ENCODE peak calls at places on chromosome 18, in five cellular contexts. One of them, this sample, is unnamed.

GRCh38 chr18:49849331-49850217 is 36.2 kb upstream of the ACAA2 start:
- DNase-seq in endodermal cell: peak
- DNase-seq in Karpas-422: no peak
- DNase-seq in GM23248: peak
- DNase-seq in PC-3: peak
- DNase-seq in this sample: peak

GRCh38 chr18:52636536-52636935 is 296.5 kb downstream of the DCC start:
- DNase-seq in GM23248: no peak
- DNase-seq in Karpas-422: peak
- DNase-seq in PC-3: no peak
- DNase-seq in endodermal cell: peak
- DNase-seq in this sample: no peak

GRCh38 chr18:58716046-58716766 is 44.9 kb downstream of the MALT1 start:
- DNase-seq in endodermal cell: no peak
- DNase-seq in GM23248: no peak
- DNase-seq in Karpas-422: no peak
- DNase-seq in PC-3: no peak
- DNase-seq in this sample: peak

GRCh38 chr18:30328839-30329238 is 713.7 kb downstream of the DSC3 start:
- DNase-seq in endodermal cell: no peak
- DNase-seq in PC-3: peak
- DNase-seq in GM23248: no peak
- DNase-seq in Karpas-422: no peak
- DNase-seq in this sample: peak

GRCh38 chr18:55509631-55510372 is 78.2 kb downstream of the TCF4 start:
- DNase-seq in GM23248: peak
- DNase-seq in PC-3: peak
- DNase-seq in endodermal cell: no peak
- DNase-seq in Karpas-422: no peak
- DNase-seq in this sample: peak

GRCh38 chr18:58417752-58418151 is 211.1 kb downstream of the ALPK2 start:
- DNase-seq in endodermal cell: no peak
- DNase-seq in Karpas-422: no peak
- DNase-seq in PC-3: peak
- DNase-seq in GM23248: peak
- DNase-seq in this sample: peak

GRCh38 chr18:58268849-58269248 is 224.8 kb downstream of the NEDD4L start:
- DNase-seq in Karpas-422: no peak
- DNase-seq in GM23248: peak
- DNase-seq in endodermal cell: peak
- DNase-seq in PC-3: peak
- DNase-seq in this sample: peak

GRCh38 chr18:47830772-47831171 is 99.7 kb downstream of the SMAD2 start:
- DNase-seq in Karpas-422: no peak
- DNase-seq in endodermal cell: no peak
- DNase-seq in PC-3: no peak
- DNase-seq in GM23248: no peak
- DNase-seq in this sample: no peak

GRCh38 chr18:48153641-48154481 is 223.4 kb upstream of the SMAD2 start:
- DNase-seq in endodermal cell: peak
- DNase-seq in Karpas-422: no peak
- DNase-seq in GM23248: peak
- DNase-seq in PC-3: peak
- DNase-seq in this sample: peak

GRCh38 chr18:32891797-32892196 is 119.0 kb upstream of the KLHL14 start:
- DNase-seq in Karpas-422: no peak
- DNase-seq in endodermal cell: no peak
- DNase-seq in GM23248: no peak
- DNase-seq in PC-3: no peak
- DNase-seq in this sample: no peak

GRCh38 chr18:40911582-40912254 is 1043.3 kb upstream of the PIK3C3 start:
- DNase-seq in endodermal cell: no peak
- DNase-seq in PC-3: peak
- DNase-seq in Karpas-422: no peak
- DNase-seq in GM23248: peak
- DNase-seq in this sample: peak

GRCh38 chr18:70578480-70578879 is 289.6 kb downstream of the SOCS6 start:
- DNase-seq in PC-3: no peak
- DNase-seq in GM23248: no peak
- DNase-seq in endodermal cell: peak
- DNase-seq in Karpas-422: peak
- DNase-seq in this sample: no peak

GRCh38 chr18:4024702-4025101 is 430.4 kb downstream of the DLGAP1 start:
- DNase-seq in GM23248: no peak
- DNase-seq in PC-3: no peak
- DNase-seq in endodermal cell: no peak
- DNase-seq in Karpas-422: no peak
- DNase-seq in this sample: no peak

GRCh38 chr18:48841381-48842258 is 109.1 kb downstream of the SMAD7 start:
- DNase-seq in Karpas-422: no peak
- DNase-seq in endodermal cell: no peak
- DNase-seq in PC-3: no peak
- DNase-seq in GM23248: peak
- DNase-seq in this sample: peak

DNA sequence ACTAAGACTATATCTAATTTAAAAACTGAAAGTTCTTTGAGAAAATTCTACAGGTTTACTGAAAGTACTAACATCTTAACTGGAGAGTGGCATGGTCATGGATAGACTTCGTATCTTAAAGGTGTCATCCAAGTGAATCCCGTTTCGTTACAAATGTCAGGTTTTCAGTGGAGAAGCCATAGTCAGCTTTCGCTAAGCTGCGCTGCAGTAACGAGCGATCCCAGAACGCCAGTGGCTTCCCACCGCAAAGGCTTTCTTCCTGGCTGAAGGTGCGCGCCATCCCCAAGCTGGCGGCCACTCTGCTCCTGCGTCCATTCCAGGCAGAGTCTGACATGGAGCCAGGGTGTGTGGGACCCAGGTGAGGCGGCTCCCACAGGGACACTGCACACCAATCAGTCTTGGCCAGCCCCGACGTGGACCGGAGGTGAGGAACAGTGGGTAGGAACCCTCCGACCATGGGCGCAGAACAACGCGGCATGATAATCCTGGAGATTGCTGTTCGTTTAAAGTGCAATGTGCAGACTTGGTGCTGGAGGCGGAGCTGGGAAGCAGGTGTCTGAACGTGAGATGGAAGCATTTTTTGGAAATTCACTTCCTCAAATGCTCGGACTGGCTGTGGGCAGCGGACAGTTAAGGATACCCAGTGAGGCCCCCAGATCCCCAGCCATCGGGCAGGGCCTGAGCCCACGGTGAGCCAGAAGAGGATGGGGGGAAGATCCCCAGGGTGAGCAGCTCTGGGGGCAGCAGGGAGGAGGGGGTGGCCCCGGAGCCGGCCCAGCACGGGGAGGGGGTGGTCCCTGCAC is 27.8 kb upstream of the KCNG2 start:
- DNase-seq in Karpas-422: no peak
- DNase-seq in endodermal cell: peak
- DNase-seq in PC-3: no peak
- DNase-seq in GM23248: no peak
- DNase-seq in this sample: no peak
- H3K4me3 ChIP-seq in Karpas-422: no peak
- H3K4me3 ChIP-seq in endodermal cell: no peak
- H3K4me3 ChIP-seq in PC-3: no peak
- H3K4me3 ChIP-seq in GM23248: no peak
- H3K4me3 ChIP-seq in this sample: no peak

DNA sequence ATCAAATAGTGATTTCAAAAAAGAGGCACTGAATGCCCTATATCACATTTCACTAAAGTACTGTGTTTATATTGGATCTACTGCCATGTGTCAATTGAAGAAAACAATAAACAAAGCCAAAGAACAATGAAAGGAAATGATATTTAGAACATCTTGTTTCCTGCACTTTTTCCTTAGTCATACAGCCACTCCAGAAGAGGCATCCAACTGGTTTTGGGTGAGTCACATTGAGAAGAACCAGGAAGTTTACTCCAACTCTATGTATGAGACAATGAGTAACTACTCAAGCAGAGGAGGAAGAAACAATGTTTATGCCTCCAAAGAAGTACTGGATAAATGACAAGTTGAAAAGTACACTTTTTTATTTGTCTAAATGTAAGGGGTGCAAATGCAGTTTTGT is 583.6 kb downstream of the FBXO15 start:
- DNase-seq in Karpas-422: no peak
- DNase-seq in endodermal cell: no peak
- DNase-seq in PC-3: peak
- DNase-seq in GM23248: peak
- DNase-seq in this sample: peak
- H3K9ac ChIP-seq in Karpas-422: no peak
- H3K9ac ChIP-seq in endodermal cell: no peak
- H3K9ac ChIP-seq in PC-3: peak
- H3K9ac ChIP-seq in GM23248: peak
- H3K9ac ChIP-seq in this sample: no peak

DNA sequence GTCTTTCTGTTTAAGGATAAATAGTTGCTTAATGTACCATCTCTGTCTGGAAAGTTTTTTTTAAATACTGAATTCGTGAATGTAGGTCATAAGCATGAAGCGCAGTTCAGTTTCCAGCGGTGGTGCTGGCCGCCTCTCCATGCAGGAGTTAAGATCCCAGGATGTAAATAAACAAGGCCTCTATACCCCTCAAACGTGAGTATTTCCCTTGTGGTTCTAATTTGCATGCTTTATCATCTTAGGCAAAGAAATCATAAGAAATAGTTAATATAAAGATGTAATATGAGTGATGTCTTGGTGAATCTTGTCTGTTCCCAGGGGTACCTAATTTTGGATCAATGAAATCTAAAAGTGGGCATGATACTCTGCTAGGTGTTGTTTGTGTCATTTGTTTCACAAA is 1.5 kb downstream of the NDC80 start:
- DNase-seq in PC-3: no peak
- DNase-seq in endodermal cell: no peak
- DNase-seq in Karpas-422: no peak
- DNase-seq in GM23248: peak
- DNase-seq in this sample: peak
- H3K4me3 ChIP-seq in PC-3: peak
- H3K4me3 ChIP-seq in endodermal cell: peak
- H3K4me3 ChIP-seq in Karpas-422: peak
- H3K4me3 ChIP-seq in GM23248: peak
- H3K4me3 ChIP-seq in this sample: peak

GRCh38 chr18:63936932-63937393 is 12.1 kb upstream of the HMSD start:
- DNase-seq in GM23248: no peak
- DNase-seq in Karpas-422: no peak
- DNase-seq in PC-3: no peak
- DNase-seq in endodermal cell: no peak
- DNase-seq in this sample: no peak

GRCh38 chr18:63940008-63940407 is 9.1 kb upstream of the HMSD start:
- DNase-seq in endodermal cell: no peak
- DNase-seq in Karpas-422: no peak
- DNase-seq in PC-3: no peak
- DNase-seq in GM23248: no peak
- DNase-seq in this sample: no peak

GRCh38 chr18:63930774-63931354 is 18.2 kb upstream of the HMSD start:
- DNase-seq in Karpas-422: no peak
- DNase-seq in endodermal cell: no peak
- DNase-seq in GM23248: no peak
- DNase-seq in PC-3: no peak
- DNase-seq in this sample: no peak

GRCh38 chr18:63936156-63936931 is 12.8 kb upstream of the HMSD start:
- DNase-seq in PC-3: peak
- DNase-seq in GM23248: peak
- DNase-seq in endodermal cell: peak
- DNase-seq in Karpas-422: peak
- DNase-seq in this sample: peak
- H3K9ac ChIP-seq in PC-3: peak
- H3K9ac ChIP-seq in GM23248: peak
- H3K9ac ChIP-seq in endodermal cell: no peak
- H3K9ac ChIP-seq in Karpas-422: peak
- H3K9ac ChIP-seq in this sample: peak

GRCh38 chr18:68267583-68267982 is 447.3 kb downstream of the TMX3 start:
- DNase-seq in endodermal cell: no peak
- DNase-seq in GM23248: peak
- DNase-seq in Karpas-422: no peak
- DNase-seq in PC-3: peak
- DNase-seq in this sample: peak

GRCh38 chr18:68262697-68263293 is 452.1 kb downstream of the TMX3 start:
- DNase-seq in endodermal cell: no peak
- DNase-seq in Karpas-422: no peak
- DNase-seq in GM23248: peak
- DNase-seq in PC-3: peak
- DNase-seq in this sample: peak

DNA sequence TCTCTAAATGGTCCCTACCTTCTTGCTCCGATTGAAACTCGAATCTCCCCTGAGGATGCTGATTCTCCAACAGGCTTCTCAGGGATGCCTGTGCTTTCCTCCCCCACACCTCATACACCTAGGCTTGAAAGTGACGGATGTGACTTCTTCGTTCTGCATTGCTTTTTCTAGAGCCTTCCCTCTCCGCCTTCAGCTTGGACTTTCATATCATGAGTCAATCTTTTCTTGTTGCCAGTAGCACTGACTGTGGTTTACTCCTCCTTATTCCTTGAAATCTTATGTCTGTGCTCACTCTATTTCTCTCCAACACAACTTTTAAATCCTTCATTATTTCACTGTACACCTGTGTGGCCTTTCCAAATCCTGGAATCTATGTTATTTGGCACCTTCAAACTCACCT is 451.4 kb downstream of the TMX3 start:
- DNase-seq in PC-3: peak
- DNase-seq in GM23248: peak
- DNase-seq in endodermal cell: no peak
- DNase-seq in Karpas-422: no peak
- DNase-seq in this sample: peak
- H3K4me3 ChIP-seq in PC-3: peak
- H3K4me3 ChIP-seq in GM23248: peak
- H3K4me3 ChIP-seq in endodermal cell: no peak
- H3K4me3 ChIP-seq in Karpas-422: no peak
- H3K4me3 ChIP-seq in this sample: no peak

DNA sequence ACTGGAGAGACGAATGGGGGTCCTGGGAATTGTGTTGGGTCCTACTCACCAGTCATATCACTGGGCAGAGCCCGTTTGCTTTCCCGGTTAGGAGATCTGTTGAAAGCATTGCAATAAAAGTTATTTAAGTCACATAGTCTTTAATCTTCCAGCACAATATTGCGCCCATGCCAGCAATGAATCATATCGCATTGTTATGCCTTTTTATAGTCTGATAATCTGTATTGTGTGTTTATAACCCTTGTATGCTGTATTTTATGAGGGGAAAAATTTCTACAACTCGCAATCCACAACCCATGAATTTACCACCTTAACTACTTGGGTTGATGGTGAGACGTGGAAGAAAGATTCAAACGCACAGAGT is 211.9 kb upstream of the SMIM21 start:
- DNase-seq in endodermal cell: no peak
- DNase-seq in Karpas-422: no peak
- DNase-seq in GM23248: no peak
- DNase-seq in PC-3: no peak
- DNase-seq in this sample: no peak
- H3K9ac ChIP-seq in endodermal cell: no peak
- H3K9ac ChIP-seq in Karpas-422: no peak
- H3K9ac ChIP-seq in GM23248: no peak
- H3K9ac ChIP-seq in PC-3: no peak
- H3K9ac ChIP-seq in this sample: no peak

This sample was measured in fibroblast of lung.